ENCODE peak calls at places on chromosomes 6 and 20, in seven cellular contexts. O is fibroblast of lung; G is A549; A is IMR-90; K is fibroblast of mammary gland; C is PC-9; E is CD8-positive, alpha-beta T cell. N is an unnamed sample.

GRCh38 chr20:62602550-62602949 is 39.8 kb upstream of the SLCO4A1 start:
- DNase-seq in C (no peak), E (peak; percentile 51), A (no peak), O (no peak), G (no peak), K (no peak), N (no peak)

GRCh38 chr20:20498081-20498861 is 130.4 kb downstream of the INSM1 start:
- DNase-seq in O (peak; percentile 65), C (no peak), G (no peak), E (no peak), A (peak; percentile 82), K (peak; percentile 12), N (no peak)

GRCh38 chr20:24382330-24382729 is 87.1 kb upstream of the SYNDIG1 start:
- DNase-seq in K (no peak), C (no peak), A (no peak), E (no peak), O (no peak), G (no peak), N (no peak)

GRCh38 chr6:51929934-51930574 is 157.4 kb downstream of the PKHD1 start:
- DNase-seq in C (no peak), O (no peak), A (no peak), E (no peak), K (no peak), G (no peak), N (no peak)

GRCh38 chr6:108133594-108134179 is 32.1 kb upstream of the NR2E1 start:
- DNase-seq in E (peak; percentile 34), A (peak; percentile 74), G (peak; percentile 58), C (peak; percentile 82), O (peak; percentile 56), K (peak; percentile 57), N (peak; percentile 73)

GRCh38 chr6:90110971-90111370 is 185.7 kb downstream of the BACH2 start:
- DNase-seq in O (no peak), K (no peak), A (no peak), E (peak; percentile 84), C (no peak), G (no peak), N (no peak)

GRCh38 chr20:62723351-62723750 is 14.7 kb downstream of the NTSR1 start:
- DNase-seq in G (no peak), C (peak; percentile 17), O (peak; percentile 26), A (peak; percentile 38), E (peak; percentile 8), K (no peak), N (no peak)

GRCh38 chr6:27684264-27685211 is 211.6 kb upstream of the ZNF184 start:
- DNase-seq in G (peak; percentile 80), A (peak; percentile 76), E (peak; percentile 73), C (peak; percentile 90), O (peak; percentile 67), K (peak; percentile 90), N (peak; percentile 68)

GRCh38 chr6:36139991-36140710 is 9.8 kb downstream of the MAPK13 start:
- DNase-seq in E (no peak), O (no peak), K (no peak), A (no peak), C (no peak), G (no peak), N (no peak)

GRCh38 chr20:4569092-4569491 is 152.6 kb upstream of the PRND start:
- DNase-seq in K (no peak), A (no peak), G (no peak), O (no peak), E (no peak), C (no peak), N (no peak)
- TF ChIP-seq CTCF in K (peak; percentile 22), A (peak; percentile 5), G (no peak), O (peak; percentile 12), E (no peak), C (peak; percentile 51), N (peak; percentile 35)

DNA sequence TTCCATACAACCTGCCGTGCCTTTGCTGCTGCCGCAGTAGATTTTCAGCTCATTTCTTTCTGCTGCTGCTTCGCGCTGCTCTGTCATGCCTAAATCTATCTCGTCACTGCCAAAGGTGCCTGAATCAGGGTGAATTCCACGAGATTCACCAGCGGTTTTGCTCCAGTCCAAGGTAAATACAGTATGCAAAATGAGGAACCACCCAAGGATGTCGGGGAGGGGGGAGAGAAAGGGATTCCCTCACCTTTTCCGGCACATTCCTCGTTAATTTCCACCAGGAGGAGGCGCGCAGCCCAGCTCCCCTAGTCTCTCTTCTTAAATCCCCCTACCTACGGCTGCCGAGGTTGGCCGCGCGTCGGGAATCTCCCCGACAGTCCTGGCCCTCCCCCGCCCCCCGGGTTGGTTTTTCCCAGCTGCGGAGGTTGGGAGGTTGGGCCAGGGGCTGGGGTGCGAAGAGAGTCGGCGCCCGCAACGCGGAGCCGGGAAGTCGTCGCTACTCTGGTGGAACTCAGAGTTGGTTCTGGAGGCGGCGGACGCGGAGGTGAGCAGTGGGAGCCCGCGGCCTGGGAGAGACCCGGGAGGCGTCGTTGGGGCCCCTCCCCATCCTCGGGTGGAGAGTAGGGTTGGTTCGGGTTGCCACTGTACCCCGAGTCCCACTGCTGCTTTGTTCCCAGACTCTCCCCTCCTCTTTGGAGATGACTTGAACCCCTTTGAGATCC is at the start of gene TPBG:
- DNase-seq in E (no peak), O (peak; percentile 56), A (peak; percentile 82), G (peak; percentile 46), C (peak; percentile 46), K (peak; percentile 93), N (peak; percentile 67)
- H3K4me3 ChIP-seq in E (peak within 1 kb of the TSS; percentile 19), O (peak within 1 kb of the TSS; percentile 71), A (peak within 1 kb of the TSS; percentile 68), G (peak within 1 kb of the TSS; percentile 95), C (peak within 1 kb of the TSS; percentile 87), K (peak within 1 kb of the TSS; percentile 79), N (peak within 1 kb of the TSS; percentile 92)

GRCh38 chr6:43829470-43829869 is 59.5 kb downstream of the VEGFA start:
- DNase-seq in G (no peak), C (no peak), A (no peak), E (no peak), K (no peak), O (no peak), N (no peak)
- TF ChIP-seq CTCF in G (no peak), C (no peak), A (no peak), E (no peak), K (no peak), O (no peak), N (no peak)

GRCh38 chr6:165806126-165806810 is 143.2 kb upstream of the PDE10A start:
- DNase-seq in K (no peak), O (no peak), E (no peak), A (no peak), C (no peak), G (no peak), N (no peak)

GRCh38 chr6:165805604-165806003 is 142.6 kb upstream of the PDE10A start:
- DNase-seq in G (no peak), E (no peak), A (no peak), K (no peak), C (no peak), O (no peak), N (no peak)

GRCh38 chr6:165805067-165805525 is 142.1 kb upstream of the PDE10A start:
- DNase-seq in O (no peak), K (no peak), G (no peak), C (no peak), E (no peak), A (no peak), N (no peak)

GRCh38 chr6:165807249-165807951 is 144.4 kb upstream of the PDE10A start:
- DNase-seq in C (no peak), G (no peak), K (peak; percentile 3), A (no peak), O (no peak), E (no peak), N (no peak)

GRCh38 chr6:165804331-165805066 is 141.5 kb upstream of the PDE10A start:
- DNase-seq in E (no peak), G (no peak), K (peak; percentile 19), A (no peak), O (no peak), C (no peak), N (peak; percentile 76)
- H3K4me3 ChIP-seq in E (no peak overlapping the region), G (no peak overlapping the region), K (no peak overlapping the region), A (peak overlapping the region; percentile 10), O (no peak overlapping the region), C (no peak overlapping the region), N (peak overlapping the region; percentile 30)

DNA sequence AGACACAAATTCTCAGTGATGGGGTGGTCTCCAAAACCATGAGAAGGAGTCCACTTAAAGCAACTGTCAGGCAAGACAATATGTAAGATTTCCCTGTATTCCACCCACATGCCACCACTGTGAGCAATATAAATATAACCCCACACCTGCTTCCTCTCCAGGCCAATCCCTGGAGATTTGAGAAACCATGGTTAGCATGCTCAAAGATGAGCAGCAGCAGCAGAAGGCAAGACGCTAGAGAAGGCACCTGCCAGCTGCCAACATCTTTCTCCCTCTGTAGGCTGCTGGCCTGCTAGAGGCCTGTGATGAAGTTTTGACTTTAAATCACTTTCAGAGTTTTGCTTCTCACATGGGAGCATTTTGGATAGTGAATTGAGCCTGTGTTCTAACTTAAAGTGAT is 7.9 kb upstream of the SOD2 start:
- DNase-seq in O (no peak), C (no peak), K (peak; percentile 59), E (no peak), A (peak; percentile 55), G (no peak), N (peak; percentile 78)
- TF ChIP-seq CTCF in O (no peak), C (no peak), K (no peak), E (no peak), A (no peak), G (no peak), N (no peak)